ENCODE peak calls at places on chromosomes 12 and 14, in six cellular contexts. W is astrocyte; M is CD8-positive, alpha-beta T cell; Z is A549; K is left lung; N is right atrium auricular region. Q is an unnamed sample.

GRCh38 chr14:102568115-102568614 is 24.3 kb upstream of the RCOR1 start:
- DNase-seq in N (no peak), K (no peak), Z (peak; percentile 50), W (no peak), M (no peak), Q (no peak)

GRCh38 chr14:42047421-42048045 is 440.9 kb downstream of the LRFN5 start:
- DNase-seq in Z (no peak), M (no peak), N (no peak), W (peak; percentile 22), K (no peak), Q (peak; percentile 24)

GRCh38 chr12:94147377-94147990 is 893 bp upstream of the PLXNC1 start:
- DNase-seq in N (no peak), M (no peak), Z (no peak), W (no peak), K (no peak), Q (no peak)

GRCh38 chr14:100362311-100362927 is 39.3 kb downstream of the SLC25A47 start:
- DNase-seq in W (no peak), M (no peak), Z (no peak), K (no peak), N (no peak), Q (no peak)

GRCh38 chr12:88207921-88208640 is 66.0 kb downstream of the TMTC3 start:
- DNase-seq in M (no peak), W (peak; percentile 78), N (no peak), K (no peak), Z (no peak), Q (peak; percentile 96)

GRCh38 chr12:79782197-79782890 is 91.6 kb upstream of the PAWR start:
- DNase-seq in Z (peak; percentile 19), K (no peak), W (peak; percentile 84), N (no peak), M (no peak), Q (peak; percentile 11)

GRCh38 chr12:64618953-64619590 is 8.8 kb downstream of the RASSF3 start:
- DNase-seq in W (peak; percentile 36), K (no peak), N (no peak), Z (no peak), M (no peak), Q (peak; percentile 65)

GRCh38 chr14:99651953-99652746 is 7.2 kb downstream of the HHIPL1 start:
- DNase-seq in N (no peak), K (no peak), M (no peak), Z (no peak), W (no peak), Q (no peak)

GRCh38 chr12:5068126-5068525 is 24.4 kb downstream of the KCNA5 start:
- DNase-seq in W (no peak), M (no peak), N (no peak), K (no peak), Z (no peak), Q (no peak)

GRCh38 chr12:103793046-103793445 is 48.0 kb downstream of the NT5DC3 start:
- DNase-seq in K (no peak), N (no peak), W (no peak), Z (no peak), M (no peak), Q (no peak)

GRCh38 chr12:48002179-48002601 is 2.1 kb downstream of the COL2A1 start:
- DNase-seq in Z (no peak), K (no peak), W (no peak), M (no peak), N (no peak), Q (no peak)

GRCh38 chr12:64655141-64655540 is 44.8 kb downstream of the RASSF3 start:
- DNase-seq in M (no peak), N (no peak), K (no peak), W (no peak), Z (no peak), Q (no peak)

GRCh38 chr14:93332032-93332852 is 594 bp downstream of the BTBD7 start:
- DNase-seq in N (no peak), M (peak; percentile 8), Z (peak; percentile 20), W (peak; percentile 25), K (peak; percentile 94), Q (peak; percentile 27)

GRCh38 chr14:22565391-22565945 is 23.6 kb downstream of the DAD1 start:
- DNase-seq in N (no peak), Z (no peak), K (no peak), M (no peak), W (no peak), Q (no peak)

GRCh38 chr14:25868521-25869314 is 729.1 kb downstream of the NOVA1 start:
- DNase-seq in Z (no peak), M (no peak), W (no peak), K (no peak), N (no peak), Q (no peak)

GRCh38 chr14:32709072-32709471 is 229.6 kb upstream of the NPAS3 start:
- DNase-seq in W (peak; percentile 95), K (no peak), N (no peak), Z (peak; percentile 11), M (no peak), Q (peak; percentile 93)

GRCh38 chr14:66884149-66884548 is 305.1 kb upstream of the GARIN2 start:
- DNase-seq in M (no peak), N (no peak), Z (no peak), K (no peak), W (no peak), Q (no peak)

GRCh38 chr12:15208140-15208539 is 13.1 kb downstream of the RERG start:
- DNase-seq in M (no peak), W (no peak), K (no peak), Z (peak; percentile 30), N (no peak), Q (peak; percentile 58)

GRCh38 chr12:130145731-130146130 is 16.5 kb upstream of the FZD10 start:
- DNase-seq in K (no peak), M (no peak), Z (no peak), W (no peak), N (no peak), Q (no peak)

GRCh38 chr12:124916370-124917134 is 2.1 kb upstream of the UBC start:
- DNase-seq in N (peak; percentile 92), M (no peak), Z (peak; percentile 96), W (peak; percentile 92), K (no peak), Q (peak; percentile 97)

GRCh38 chr14:68291820-68292219 is 472.2 kb downstream of the RAD51B start:
- DNase-seq in M (no peak), Z (no peak), W (no peak), N (no peak), K (no peak), Q (no peak)

GRCh38 chr12:30822385-30823139 is 67.8 kb upstream of the CAPRIN2 start:
- DNase-seq in N (peak; percentile 77), W (peak; percentile 46), M (no peak), K (peak; percentile 92), Z (peak; percentile 52), Q (peak; percentile 48)

GRCh38 chr14:80477388-80478160 is 266.3 kb upstream of the DIO2 start:
- DNase-seq in Z (no peak), N (no peak), K (no peak), W (peak; percentile 17), M (no peak), Q (peak; percentile 32)

GRCh38 chr14:89767861-89768268 is 186.7 kb downstream of the EFCAB11 start:
- DNase-seq in M (peak; percentile 42), N (no peak), K (no peak), W (peak; percentile 23), Z (peak; percentile 38), Q (peak; percentile 70)

GRCh38 chr12:92995258-92995905 is 66.3 kb upstream of the EEA1 start:
- DNase-seq in Z (no peak), K (no peak), M (no peak), N (no peak), W (no peak), Q (no peak)

GRCh38 chr14:61145903-61146411 is 135.2 kb downstream of the TMEM30B start:
- DNase-seq in M (no peak), N (no peak), Z (no peak), K (no peak), W (peak; percentile 92), Q (peak; percentile 84)

DNA sequence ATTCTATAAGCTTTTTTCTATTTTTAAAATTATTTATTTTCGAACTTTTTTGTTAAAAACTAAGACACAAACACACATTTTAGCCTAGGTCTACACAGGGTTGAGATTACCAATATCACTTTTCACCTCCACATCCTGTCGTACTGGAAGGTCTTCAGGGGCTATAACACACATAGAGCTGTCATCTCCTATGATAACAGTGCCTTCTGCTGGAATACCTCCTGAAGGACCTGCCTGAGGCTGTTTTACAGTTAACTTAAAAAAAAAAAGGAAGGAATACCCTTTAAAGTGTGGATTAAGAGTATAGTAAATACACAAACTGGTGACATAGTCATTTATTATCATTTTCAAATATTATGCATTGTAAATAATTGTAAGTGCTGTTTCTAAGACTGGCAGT is 43.0 kb downstream of the RASSF8 start:
- DNase-seq in Z (peak; percentile 7), W (no peak), N (no peak), K (no peak), M (no peak), Q (no peak)
- TF ChIP-seq CTCF in Z (peak; percentile 19), W (no peak), N (no peak), K (no peak), M (no peak), Q (no peak)

DNA sequence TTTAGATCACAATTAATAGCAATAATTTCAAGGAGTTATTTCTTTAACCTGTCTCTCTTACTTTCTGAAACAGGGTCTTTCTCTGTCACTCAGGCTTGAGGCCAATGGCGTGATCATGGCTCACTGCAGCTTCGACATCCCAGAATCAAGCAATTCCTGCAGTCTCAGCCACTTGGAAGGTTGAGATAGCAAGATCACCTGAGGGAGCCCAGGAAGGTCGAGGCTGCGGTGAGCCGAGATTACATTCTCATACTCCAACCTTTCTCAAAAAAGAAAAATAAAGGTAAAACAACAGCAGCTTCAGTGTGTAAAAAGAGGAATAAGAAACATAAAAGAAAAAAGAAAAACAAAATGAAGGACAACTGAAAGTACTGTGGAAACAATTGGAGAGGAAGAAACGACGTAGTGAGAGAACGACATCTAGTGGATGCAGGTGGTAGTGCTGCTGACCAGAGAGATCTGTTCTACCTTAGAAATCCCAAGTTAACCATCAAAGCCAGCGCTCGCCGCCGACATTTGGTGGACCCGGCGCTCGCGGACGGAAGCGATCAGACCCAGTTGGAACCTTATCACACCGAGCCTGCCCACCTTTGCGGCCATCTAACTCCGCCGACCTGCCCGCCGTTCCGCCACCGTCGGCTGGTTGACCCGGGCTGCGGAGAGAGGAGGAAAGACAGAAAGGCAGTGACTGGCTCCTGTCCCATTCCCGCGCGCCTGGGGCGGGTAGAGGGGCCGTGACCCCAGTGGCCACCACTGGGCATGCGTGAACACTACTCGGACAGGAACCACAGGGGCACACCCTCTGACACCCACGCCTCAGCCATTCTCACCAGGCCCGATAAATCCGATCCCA is 196.1 kb downstream of the ALG10 start:
- DNase-seq in Z (peak; percentile 81), M (peak; percentile 41), W (peak; percentile 6), N (peak; percentile 65), K (no peak), Q (peak; percentile 69)
- H3K4me3 ChIP-seq in Z (peak overlapping the region; percentile 47), M (peak overlapping the region; percentile 48), W (no peak overlapping the region), N (peak overlapping the region; percentile 48), K (peak overlapping the region; percentile 29), Q (peak overlapping the region; percentile 4)

DNA sequence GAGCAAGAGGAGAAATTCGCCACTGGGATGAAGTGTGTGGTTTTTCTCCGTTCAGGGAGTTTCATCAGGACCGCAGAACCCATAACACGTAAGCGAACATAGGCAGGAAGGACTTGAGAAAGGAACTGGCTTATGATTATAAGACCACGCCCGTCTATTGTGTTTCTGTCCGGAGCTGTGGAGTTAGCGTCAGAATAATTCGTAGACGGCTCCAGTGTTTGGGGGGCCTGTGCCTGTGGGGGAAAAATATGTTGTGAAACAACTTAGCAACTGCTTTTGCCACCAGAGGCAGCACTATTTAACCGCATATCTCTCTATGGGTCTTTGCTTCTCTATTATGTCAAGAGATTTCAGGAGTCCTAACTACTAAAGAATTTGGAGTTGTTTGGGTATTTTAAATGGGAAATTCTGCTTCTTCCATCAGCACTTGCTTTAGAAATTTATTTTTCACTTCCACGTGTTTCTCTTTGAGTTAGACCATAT is 506 bp upstream of the CLEC14A start:
- DNase-seq in N (peak; percentile 87), Z (no peak), K (no peak), M (no peak), W (no peak), Q (peak; percentile 43)
- TF ChIP-seq CTCF in N (no peak), Z (no peak), K (no peak), M (no peak), W (no peak), Q (no peak)

GRCh38 chr12:55940065-55940732 is 9.2 kb downstream of the DGKA start:
- DNase-seq in M (peak; percentile 68), W (peak; percentile 56), K (peak; percentile 89), N (peak; percentile 89), Z (peak; percentile 87), Q (peak; percentile 86)
- H3K4me3 ChIP-seq in M (no peak overlapping the region), W (no peak overlapping the region), K (no peak overlapping the region), N (peak overlapping the region; percentile 29), Z (no peak overlapping the region), Q (no peak overlapping the region)

Q was measured in fibroblast of mammary gland.